ENCODE peak calls at places on chromosomes 7 and 10, in nine cellular contexts. Z is CD4-positive, alpha-beta T cell; O is cardiac muscle cell; G is HCEC 1CT; V is fibroblast of mammary gland; F is cerebellar cortex; S is stimulated activated CD8-positive, alpha-beta memory T cell treated with anti-CD3 and anti-CD28 coated beads, Interleukin-12 subunit alpha, Interleukin-12 subunit beta, amount 100 ng/mL, for 1 hour; P is cardiac fibroblast; A is AG08395. W is an unnamed sample.
A peak's percentile ranks its signal among the peaks of the same experiment; 100 is the strongest.

GRCh38 chr7:117169907-117170306 is 153.0 kb downstream of the WNT2 start:
- DNase-seq in Z (no peak), O (no peak), G (no peak), V (no peak), F (no peak), S (no peak), P (peak; percentile 44), A (no peak), W (no peak)

GRCh38 chr10:114824396-114824795 is 2.8 kb downstream of the FHIP2A start:
- DNase-seq in Z (no peak), O (no peak), G (no peak), V (peak; percentile 50), F (no peak), S (no peak), P (peak; percentile 70), A (no peak), W (no peak)

GRCh38 chr10:35542303-35542702 is 62.8 kb upstream of the GJD4 start:
- DNase-seq in Z (no peak), O (no peak), G (no peak), V (no peak), F (no peak), S (no peak), P (no peak), A (no peak), W (no peak)

GRCh38 chr7:147982307-147982706 is 608.3 kb upstream of the C7orf33 start:
- DNase-seq in Z (no peak), O (no peak), G (no peak), V (no peak), F (no peak), S (no peak), P (no peak), A (no peak), W (no peak)

GRCh38 chr7:44131173-44132009 is 8.0 kb upstream of the POLD2 start:
- DNase-seq in Z (no peak), O (peak; percentile 80), G (peak; percentile 50), V (peak; percentile 41), F (no peak), S (no peak), P (no peak), A (no peak), W (no peak)

GRCh38 chr7:28207486-28208158 is 27.0 kb upstream of the JAZF1 start:
- DNase-seq in Z (no peak), O (no peak), G (peak; percentile 36), V (peak; percentile 24), F (no peak), S (no peak), P (peak; percentile 71), A (peak; percentile 12), W (no peak)

GRCh38 chr7:95549818-95550529 is 46.3 kb downstream of the PDK4 start:
- DNase-seq in Z (no peak), O (no peak), G (peak; percentile 87), V (peak; percentile 98), F (peak; percentile 25), S (no peak), P (peak; percentile 93), A (peak; percentile 53), W (peak; percentile 13)

GRCh38 chr10:13448216-13448615 is 80.6 kb downstream of the BEND7 start:
- DNase-seq in Z (no peak), O (no peak), G (peak; percentile 13), V (peak; percentile 94), F (no peak), S (no peak), P (peak; percentile 70), A (no peak), W (no peak)

GRCh38 chr10:22339761-22340361 is 5.4 kb upstream of the SPAG6 start:
- DNase-seq in Z (no peak), O (no peak), G (no peak), V (peak; percentile 87), F (no peak), S (no peak), P (peak; percentile 93), A (no peak), W (no peak)

GRCh38 chr10:102608487-102608886 is 35.8 kb upstream of the TRIM8 start:
- DNase-seq in Z (no peak), O (no peak), G (no peak), V (no peak), F (no peak), S (no peak), P (no peak), A (no peak), W (no peak)

GRCh38 chr7:12685550-12685949 is 1.9 kb upstream of the ARL4A start:
- DNase-seq in Z (no peak), O (peak; percentile 29), G (peak; percentile 30), V (peak; percentile 72), F (peak; percentile 56), S (peak; percentile 11), P (peak; percentile 78), A (peak; percentile 55), W (no peak)

GRCh38 chr7:37040330-37040729 is 316.0 kb upstream of the AOAH start:
- DNase-seq in Z (no peak), O (no peak), G (no peak), V (no peak), F (no peak), S (no peak), P (no peak), A (peak; percentile 21), W (no peak)

GRCh38 chr7:33886100-33886623 is 19.2 kb upstream of the BMPER start:
- DNase-seq in Z (no peak), O (peak; percentile 74), G (peak; percentile 55), V (peak; percentile 51), F (no peak), S (no peak), P (no peak), A (no peak), W (no peak)

GRCh38 chr7:24381919-24382505 is 98.0 kb downstream of the NPY start:
- DNase-seq in Z (no peak), O (peak; percentile 46), G (peak; percentile 39), V (peak; percentile 27), F (no peak), S (no peak), P (peak; percentile 48), A (peak; percentile 34), W (no peak)

GRCh38 chr10:91250341-91250740 is 29.9 kb downstream of the PCGF5 start:
- DNase-seq in Z (no peak), O (no peak), G (no peak), V (no peak), F (no peak), S (no peak), P (no peak), A (no peak), W (no peak)

GRCh38 chr10:15140640-15141039 is 27.9 kb downstream of the NMT2 start:
- DNase-seq in Z (no peak), O (no peak), G (no peak), V (no peak), F (no peak), S (no peak), P (no peak), A (no peak), W (no peak)

GRCh38 chr7:158325530-158326381 is 261.9 kb downstream of the PTPRN2 start:
- DNase-seq in Z (no peak), O (peak; percentile 77), G (no peak), V (no peak), F (peak; percentile 88), S (no peak), P (no peak), A (no peak), W (no peak)

GRCh38 chr7:4185736-4186512 is 496.2 kb upstream of the FOXK1 start:
- DNase-seq in Z (no peak), O (no peak), G (no peak), V (no peak), F (no peak), S (no peak), P (no peak), A (no peak), W (no peak)

GRCh38 chr10:102468683-102469082 is 17.3 kb upstream of the C10orf95 start:
- DNase-seq in Z (no peak), O (no peak), G (peak; percentile 34), V (peak; percentile 93), F (no peak), S (no peak), P (peak; percentile 73), A (no peak), W (no peak)

GRCh38 chr7:38840736-38841460 is 68.1 kb downstream of the VPS41 start:
- DNase-seq in Z (no peak), O (no peak), G (peak; percentile 89), V (peak; percentile 84), F (no peak), S (no peak), P (peak; percentile 88), A (peak; percentile 86), W (peak; percentile 60)

GRCh38 chr7:101691822-101692384 is 62.8 kb upstream of the MYL10 start:
- DNase-seq in Z (no peak), O (no peak), G (no peak), V (no peak), F (no peak), S (no peak), P (no peak), A (no peak), W (no peak)

GRCh38 chr10:112461029-112461887 is 14.2 kb downstream of the VTI1A start:
- DNase-seq in Z (no peak), O (no peak), G (peak; percentile 85), V (peak; percentile 75), F (no peak), S (no peak), P (peak; percentile 96), A (peak; percentile 44), W (peak; percentile 78)

GRCh38 chr10:46526682-46527038 is 29.8 kb downstream of the GPRIN2 start:
- DNase-seq in Z (no peak), O (no peak), G (no peak), V (no peak), F (peak; percentile 55), S (no peak), P (peak; percentile 22), A (no peak), W (no peak)

GRCh38 chr10:28291881-28292297 is 11.0 kb downstream of the MPP7 start:
- DNase-seq in Z (no peak), O (no peak), G (peak; percentile 76), V (peak; percentile 87), F (no peak), S (no peak), P (peak; percentile 83), A (peak; percentile 67), W (peak; percentile 29)

GRCh38 chr7:150612925-150613324 is 19.3 kb downstream of the GIMAP6 start:
- DNase-seq in Z (no peak), O (no peak), G (no peak), V (no peak), F (no peak), S (no peak), P (no peak), A (no peak), W (no peak)

GRCh38 chr7:13989138-13989943 is at the start of gene ETV1:
- DNase-seq in Z (no peak), O (peak; percentile 94), G (peak; percentile 83), V (peak; percentile 74), F (peak; percentile 91), S (no peak), P (peak; percentile 80), A (peak; percentile 67), W (no peak)

GRCh38 chr7:134899729-134900128 is 86.6 kb upstream of the AGBL3 start:
- DNase-seq in Z (no peak), O (no peak), G (peak; percentile 37), V (peak; percentile 66), F (no peak), S (no peak), P (peak; percentile 70), A (no peak), W (no peak)

GRCh38 chr7:77631820-77632219 is 64.4 kb upstream of the RSBN1L start:
- DNase-seq in Z (no peak), O (no peak), G (no peak), V (peak; percentile 25), F (no peak), S (no peak), P (peak; percentile 40), A (no peak), W (no peak)

GRCh38 chr10:115665549-115665948 is 572.4 kb downstream of the ATRNL1 start:
- DNase-seq in Z (no peak), O (no peak), G (peak; percentile 61), V (peak; percentile 30), F (no peak), S (no peak), P (peak; percentile 16), A (no peak), W (no peak)

GRCh38 chr7:79292834-79293233 is 160.6 kb downstream of the MAGI2 start:
- DNase-seq in Z (no peak), O (no peak), G (no peak), V (peak; percentile 13), F (no peak), S (no peak), P (peak; percentile 23), A (no peak), W (no peak)

GRCh38 chr10:104928733-104929132 is 287.6 kb downstream of the SORCS3 start:
- DNase-seq in Z (no peak), O (no peak), G (no peak), V (no peak), F (no peak), S (no peak), P (no peak), A (no peak), W (no peak)

W was measured in GM04503.